ENCODE peak calls at places on chromosomes 2 and 18, in four cellular contexts. E, L, T and N are unnamed samples.

GRCh38 chr2:78979380-78980238 is 45.9 kb upstream of the REG3G start:
- DNase-seq in T (peak), E (peak), L (no peak), N (peak)

GRCh38 chr2:191869178-191869577 is 22.3 kb upstream of the CAVIN2 start:
- DNase-seq in T (no peak), L (no peak), E (peak), N (no peak)

GRCh38 chr2:39684495-39684894 is 18.8 kb downstream of the TMEM178A start:
- DNase-seq in T (no peak), E (no peak), L (no peak), N (no peak)

GRCh38 chr2:1078326-1078885 is 127.8 kb downstream of the SNTG2 start:
- DNase-seq in E (no peak), L (no peak), T (no peak), N (no peak)

GRCh38 chr2:157572725-157573124 is 55.9 kb downstream of the ACVR1C start:
- DNase-seq in E (no peak), T (no peak), L (no peak), N (no peak)

GRCh38 chr2:6959751-6960150 is 42.5 kb downstream of the RNF144A start:
- DNase-seq in L (no peak), E (no peak), T (no peak), N (no peak)

GRCh38 chr2:207046642-207047213 is 107.4 kb downstream of the CPO start:
- DNase-seq in L (no peak), T (no peak), E (peak), N (no peak)

GRCh38 chr2:211671977-211672376 is 866.6 kb downstream of the ERBB4 start:
- DNase-seq in L (no peak), T (no peak), E (no peak), N (no peak)

GRCh38 chr2:166321076-166321475 is 54.7 kb downstream of the SCN9A start:
- DNase-seq in T (no peak), L (no peak), E (no peak), N (no peak)

GRCh38 chr2:147739531-147739930 is 105.3 kb upstream of the ACVR2A start:
- DNase-seq in L (no peak), T (no peak), E (peak), N (no peak)

GRCh38 chr2:76958749-76959148 is 563.4 kb downstream of the LRRTM4 start:
- DNase-seq in E (peak), L (no peak), T (no peak), N (no peak)

GRCh38 chr2:104975371-104975770 is 62.5 kb upstream of the MRPS9 start:
- DNase-seq in E (no peak), L (no peak), T (no peak), N (no peak)

GRCh38 chr2:148930046-148930775 is 55.2 kb downstream of the KIF5C start:
- DNase-seq in E (peak), L (no peak), T (no peak), N (peak)

GRCh38 chr2:164903944-164904343 is 51.4 kb downstream of the SLC38A11 start:
- DNase-seq in L (no peak), E (peak), T (peak), N (peak)

GRCh38 chr2:168835961-168836360 is 33.5 kb downstream of the NOSTRIN start:
- DNase-seq in E (peak), L (no peak), T (no peak), N (no peak)

GRCh38 chr2:159046966-159047365 is 78.5 kb downstream of the TANC1 start:
- DNase-seq in L (no peak), T (no peak), E (no peak), N (no peak)

GRCh38 chr2:172376505-172377125 is 50.8 kb upstream of the ITGA6 start:
- DNase-seq in E (no peak), L (no peak), T (no peak), N (no peak)

GRCh38 chr18:68763082-68763481 is 34.8 kb upstream of the CCDC102B start:
- DNase-seq in L (no peak), T (no peak), E (peak), N (peak)

GRCh38 chr18:74196220-74197119 is 48.1 kb downstream of the TIMM21 start:
- DNase-seq in T (peak), E (peak), L (peak), N (peak)

GRCh38 chr2:176145085-176145969 is 6.0 kb upstream of the HOXD4 start:
- DNase-seq in E (no peak), L (no peak), T (no peak), N (no peak)

GRCh38 chr18:78069784-78070664 is 820.4 kb downstream of the GALR1 start:
- DNase-seq in T (peak), L (no peak), E (no peak), N (no peak)

GRCh38 chr2:46715541-46715940 is 200.1 kb downstream of the MCFD2 start:
- DNase-seq in T (no peak), E (no peak), L (no peak), N (no peak)

GRCh38 chr2:218285604-218286003 is 6.7 kb downstream of the TMBIM1 start:
- DNase-seq in T (peak), L (no peak), E (no peak), N (no peak)

GRCh38 chr2:54106631-54107454 is 8.6 kb upstream of the ACYP2 start:
- DNase-seq in L (no peak), T (no peak), E (peak), N (no peak)

GRCh38 chr2:135245055-135245454 is 193.0 kb downstream of the RAB3GAP1 start:
- DNase-seq in E (peak), T (no peak), L (no peak), N (peak)

GRCh38 chr2:141959941-141960340 is 170.9 kb downstream of the LRP1B start:
- DNase-seq in L (no peak), E (no peak), T (no peak), N (no peak)

GRCh38 chr2:145110668-145111067 is 590.7 kb upstream of the ZEB2 start:
- DNase-seq in T (no peak), L (no peak), E (no peak), N (peak)

GRCh38 chr18:50797147-50797546 is 22.7 kb downstream of the MRO start:
- DNase-seq in E (no peak), T (no peak), L (no peak), N (no peak)

GRCh38 chr2:195531754-195532153 is 125.3 kb upstream of the SLC39A10 start:
- DNase-seq in E (peak), T (no peak), L (no peak), N (no peak)

GRCh38 chr2:68366083-68366560 is 1.0 kb downstream of the PLEK start:
- DNase-seq in L (no peak), T (no peak), E (no peak), N (no peak)

GRCh38 chr18:9094307-9095226 is 7.9 kb upstream of the NDUFV2 start:
- DNase-seq in L (peak), T (no peak), E (no peak), N (no peak)

GRCh38 chr2:143730155-143730949 is 601.1 kb downstream of the ARHGAP15 start:
- DNase-seq in E (no peak), T (no peak), L (no peak), N (no peak)

GRCh38 chr18:58612239-58613055 is 16.4 kb downstream of the ALPK2 start:
- DNase-seq in E (no peak), T (no peak), L (no peak), N (no peak)

GRCh38 chr18:10417191-10417590 is 37.2 kb upstream of the APCDD1 start:
- DNase-seq in L (no peak), T (peak), E (no peak), N (no peak)

GRCh38 chr2:100184055-100184737 is 41.8 kb upstream of the AFF3 start:
- DNase-seq in T (no peak), E (no peak), L (no peak), N (no peak)

GRCh38 chr2:100185516-100185915 is 43.1 kb upstream of the AFF3 start:
- DNase-seq in L (no peak), T (no peak), E (no peak), N (no peak)

GRCh38 chr2:100180503-100180902 is 38.1 kb upstream of the AFF3 start:
- DNase-seq in T (no peak), L (no peak), E (no peak), N (no peak)

GRCh38 chr2:100185105-100185504 is 42.7 kb upstream of the AFF3 start:
- DNase-seq in E (no peak), L (no peak), T (no peak), N (no peak)

DNA sequence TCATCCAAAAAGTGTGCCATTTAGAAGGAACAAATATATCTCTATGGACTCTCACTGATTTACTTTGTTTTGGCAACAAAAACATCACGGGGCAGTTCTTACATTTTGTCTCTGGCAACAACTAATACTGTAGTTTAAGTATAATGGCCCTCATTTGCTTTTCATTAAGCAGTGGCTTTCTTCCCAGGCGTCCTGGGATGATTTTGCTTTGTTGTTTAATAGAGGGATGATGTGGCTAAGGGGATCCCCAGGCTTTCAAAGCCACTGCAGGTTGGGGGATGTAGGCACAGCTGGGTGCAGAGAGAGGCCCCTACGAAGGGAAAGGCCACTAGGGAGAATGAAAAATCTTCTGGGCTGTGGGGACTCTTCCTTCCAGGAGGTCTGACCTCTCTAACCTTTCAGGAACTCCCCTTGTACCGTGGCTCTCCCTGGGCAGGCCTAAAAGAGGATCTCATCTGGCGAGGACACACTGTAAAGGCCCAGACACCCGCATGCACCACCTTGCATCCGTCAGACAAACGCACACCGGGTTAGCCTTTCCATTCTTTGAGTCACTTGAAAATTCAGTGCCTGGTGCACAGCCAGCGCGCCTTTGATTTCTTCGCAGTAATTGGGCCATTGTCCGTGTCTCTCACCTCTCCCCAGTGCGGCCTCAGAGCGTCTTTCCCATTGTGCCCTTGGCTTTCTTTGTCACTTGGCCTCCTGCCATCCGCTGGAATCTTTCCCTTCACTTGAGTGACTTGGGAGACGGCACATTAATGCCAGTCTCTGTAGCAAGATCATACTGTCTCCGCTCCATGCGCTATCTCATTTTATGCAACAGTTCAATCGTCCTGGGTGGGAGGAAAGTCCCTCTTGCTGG is 40.3 kb upstream of the AFF3 start:
- DNase-seq in E (no peak), T (no peak), L (no peak), N (no peak)
- H3K4me3 ChIP-seq in E (no peak), T (no peak), L (no peak), N (no peak)

GRCh38 chr18:48541026-48541746 is 2.4 kb downstream of the CTIF start:
- DNase-seq in E (peak), L (no peak), T (peak), N (peak)
- TF ChIP-seq CTCF in E (peak), L (no peak), T (no peak), N (no peak)

GRCh38 chr2:101435011-101435862 is 39.7 kb downstream of the RFX8 start:
- DNase-seq in E (no peak), L (peak), T (no peak), N (no peak)
- H3K4me3 ChIP-seq in E (no peak), L (peak), T (peak), N (peak)

GRCh38 chr2:101653469-101653868 is 44.0 kb upstream of the MAP4K4 start:
- DNase-seq in E (no peak), T (no peak), L (no peak), N (no peak)
- TF ChIP-seq CTCF in E (no peak), T (no peak), L (no peak), N (no peak)